ENCODE peak calls at places on chromosomes 16 and 17, in five cellular contexts. One of them, this sample, is unnamed.

GRCh38 chr17:13272296-13272695 is 254.5 kb upstream of the ELAC2 start:
- DNase-seq in stimulated activated CD4-positive, alpha-beta T cell treated with anti-CD3 and anti-CD28 coated beads, Interleukin-1b, Interleukin-23, amount 100 ng/mL, for 24 hours: no peak
- DNase-seq in AG08396: no peak
- DNase-seq in naive B cell: no peak
- DNase-seq in CD8-positive, alpha-beta memory T cell: no peak
- DNase-seq in this sample: no peak

GRCh38 chr17:80919331-80920284 is 72.0 kb upstream of the CHMP6 start:
- DNase-seq in stimulated activated CD4-positive, alpha-beta T cell treated with anti-CD3 and anti-CD28 coated beads, Interleukin-1b, Interleukin-23, amount 100 ng/mL, for 24 hours: no peak
- DNase-seq in CD8-positive, alpha-beta memory T cell: no peak
- DNase-seq in AG08396: no peak
- DNase-seq in naive B cell: no peak
- DNase-seq in this sample: no peak

GRCh38 chr17:45018514-45019176 is 32.8 kb downstream of the DCAKD start:
- DNase-seq in AG08396: no peak
- DNase-seq in naive B cell: no peak
- DNase-seq in CD8-positive, alpha-beta memory T cell: no peak
- DNase-seq in stimulated activated CD4-positive, alpha-beta T cell treated with anti-CD3 and anti-CD28 coated beads, Interleukin-1b, Interleukin-23, amount 100 ng/mL, for 24 hours: no peak
- DNase-seq in this sample: peak

GRCh38 chr16:4874686-4875085 is 27.4 kb downstream of the UBN1 start:
- DNase-seq in CD8-positive, alpha-beta memory T cell: no peak
- DNase-seq in AG08396: no peak
- DNase-seq in naive B cell: no peak
- DNase-seq in stimulated activated CD4-positive, alpha-beta T cell treated with anti-CD3 and anti-CD28 coated beads, Interleukin-1b, Interleukin-23, amount 100 ng/mL, for 24 hours: no peak
- DNase-seq in this sample: no peak

GRCh38 chr17:69473801-69474170 is 59.3 kb downstream of the MAP2K6 start:
- DNase-seq in CD8-positive, alpha-beta memory T cell: no peak
- DNase-seq in stimulated activated CD4-positive, alpha-beta T cell treated with anti-CD3 and anti-CD28 coated beads, Interleukin-1b, Interleukin-23, amount 100 ng/mL, for 24 hours: no peak
- DNase-seq in AG08396: peak
- DNase-seq in naive B cell: no peak
- DNase-seq in this sample: peak

GRCh38 chr16:21184834-21185233 is 26.4 kb downstream of the LDAF1 start:
- DNase-seq in AG08396: no peak
- DNase-seq in CD8-positive, alpha-beta memory T cell: no peak
- DNase-seq in stimulated activated CD4-positive, alpha-beta T cell treated with anti-CD3 and anti-CD28 coated beads, Interleukin-1b, Interleukin-23, amount 100 ng/mL, for 24 hours: no peak
- DNase-seq in naive B cell: peak
- DNase-seq in this sample: peak

GRCh38 chr16:68188170-68188569 is 47.8 kb downstream of the ESRP2 start:
- DNase-seq in AG08396: no peak
- DNase-seq in stimulated activated CD4-positive, alpha-beta T cell treated with anti-CD3 and anti-CD28 coated beads, Interleukin-1b, Interleukin-23, amount 100 ng/mL, for 24 hours: no peak
- DNase-seq in naive B cell: no peak
- DNase-seq in CD8-positive, alpha-beta memory T cell: no peak
- DNase-seq in this sample: no peak

GRCh38 chr17:50052241-50052788 is 3.6 kb upstream of the ITGA3 start:
- DNase-seq in AG08396: no peak
- DNase-seq in CD8-positive, alpha-beta memory T cell: no peak
- DNase-seq in naive B cell: no peak
- DNase-seq in stimulated activated CD4-positive, alpha-beta T cell treated with anti-CD3 and anti-CD28 coated beads, Interleukin-1b, Interleukin-23, amount 100 ng/mL, for 24 hours: no peak
- DNase-seq in this sample: no peak

GRCh38 chr16:70694088-70694487 is 8.2 kb upstream of the MTSS2 start:
- DNase-seq in naive B cell: no peak
- DNase-seq in stimulated activated CD4-positive, alpha-beta T cell treated with anti-CD3 and anti-CD28 coated beads, Interleukin-1b, Interleukin-23, amount 100 ng/mL, for 24 hours: no peak
- DNase-seq in CD8-positive, alpha-beta memory T cell: no peak
- DNase-seq in AG08396: peak
- DNase-seq in this sample: peak

GRCh38 chr16:67923414-67924127 is 8.1 kb downstream of the CTRL start:
- DNase-seq in AG08396: no peak
- DNase-seq in stimulated activated CD4-positive, alpha-beta T cell treated with anti-CD3 and anti-CD28 coated beads, Interleukin-1b, Interleukin-23, amount 100 ng/mL, for 24 hours: no peak
- DNase-seq in CD8-positive, alpha-beta memory T cell: no peak
- DNase-seq in naive B cell: no peak
- DNase-seq in this sample: no peak

GRCh38 chr17:70519300-70519699 is 350.0 kb downstream of the KCNJ2 start:
- DNase-seq in stimulated activated CD4-positive, alpha-beta T cell treated with anti-CD3 and anti-CD28 coated beads, Interleukin-1b, Interleukin-23, amount 100 ng/mL, for 24 hours: no peak
- DNase-seq in naive B cell: no peak
- DNase-seq in CD8-positive, alpha-beta memory T cell: no peak
- DNase-seq in AG08396: no peak
- DNase-seq in this sample: no peak

GRCh38 chr17:42028791-42029127 is 8.9 kb downstream of the NKIRAS2 start:
- DNase-seq in stimulated activated CD4-positive, alpha-beta T cell treated with anti-CD3 and anti-CD28 coated beads, Interleukin-1b, Interleukin-23, amount 100 ng/mL, for 24 hours: no peak
- DNase-seq in AG08396: no peak
- DNase-seq in naive B cell: no peak
- DNase-seq in CD8-positive, alpha-beta memory T cell: no peak
- DNase-seq in this sample: no peak

GRCh38 chr17:65987988-65988387 is 203.9 kb downstream of the CEP112 start:
- DNase-seq in naive B cell: no peak
- DNase-seq in AG08396: peak
- DNase-seq in stimulated activated CD4-positive, alpha-beta T cell treated with anti-CD3 and anti-CD28 coated beads, Interleukin-1b, Interleukin-23, amount 100 ng/mL, for 24 hours: no peak
- DNase-seq in CD8-positive, alpha-beta memory T cell: no peak
- DNase-seq in this sample: peak

GRCh38 chr17:58632324-58633314 is 59.2 kb downstream of the TEX14 start:
- DNase-seq in naive B cell: peak
- DNase-seq in CD8-positive, alpha-beta memory T cell: no peak
- DNase-seq in stimulated activated CD4-positive, alpha-beta T cell treated with anti-CD3 and anti-CD28 coated beads, Interleukin-1b, Interleukin-23, amount 100 ng/mL, for 24 hours: no peak
- DNase-seq in AG08396: no peak
- DNase-seq in this sample: no peak

GRCh38 chr16:57516773-57517172 is 19.6 kb downstream of the CCDC102A start:
- DNase-seq in naive B cell: no peak
- DNase-seq in CD8-positive, alpha-beta memory T cell: no peak
- DNase-seq in stimulated activated CD4-positive, alpha-beta T cell treated with anti-CD3 and anti-CD28 coated beads, Interleukin-1b, Interleukin-23, amount 100 ng/mL, for 24 hours: no peak
- DNase-seq in AG08396: no peak
- DNase-seq in this sample: no peak

This sample was measured in fibroblast of mammary gland.